ENCODE peak calls at places on chromosomes 16 and 17, in seven cellular contexts. One of them, this sample, is unnamed.

GRCh38 chr17:11467639-11468038 is 130.6 kb upstream of the DNAH9 start:
- DNase-seq in neural progenitor cell: no peak
- DNase-seq in hepatic stellate cell: no peak
- DNase-seq in CD4-positive, alpha-beta memory T cell: no peak
- DNase-seq in activated T-helper 1 cell treated with Interleukin-2 at 50 U/mL for 16 hours: no peak
- DNase-seq in C1 segment of cervical spinal cord: no peak
- DNase-seq in NCI-H2081: no peak
- DNase-seq in this sample: no peak

GRCh38 chr16:56732832-56733231 is 2.9 kb downstream of the NUP93 start:
- DNase-seq in hepatic stellate cell: no peak
- DNase-seq in neural progenitor cell: no peak
- DNase-seq in C1 segment of cervical spinal cord: no peak
- DNase-seq in NCI-H2081: no peak
- DNase-seq in activated T-helper 1 cell treated with Interleukin-2 at 50 U/mL for 16 hours: no peak
- DNase-seq in CD4-positive, alpha-beta memory T cell: no peak
- DNase-seq in this sample: no peak

GRCh38 chr16:4052801-4053662 is 63.2 kb downstream of the ADCY9 start:
- DNase-seq in hepatic stellate cell: peak
- DNase-seq in CD4-positive, alpha-beta memory T cell: no peak
- DNase-seq in NCI-H2081: peak
- DNase-seq in C1 segment of cervical spinal cord: peak
- DNase-seq in activated T-helper 1 cell treated with Interleukin-2 at 50 U/mL for 16 hours: no peak
- DNase-seq in neural progenitor cell: no peak
- DNase-seq in this sample: no peak

GRCh38 chr16:84107921-84108320 is 8.8 kb downstream of the MBTPS1 start:
- DNase-seq in activated T-helper 1 cell treated with Interleukin-2 at 50 U/mL for 16 hours: no peak
- DNase-seq in hepatic stellate cell: no peak
- DNase-seq in CD4-positive, alpha-beta memory T cell: no peak
- DNase-seq in C1 segment of cervical spinal cord: no peak
- DNase-seq in neural progenitor cell: no peak
- DNase-seq in NCI-H2081: no peak
- DNase-seq in this sample: no peak

GRCh38 chr17:80124351-80124981 is 22.5 kb downstream of the EIF4A3 start:
- DNase-seq in CD4-positive, alpha-beta memory T cell: no peak
- DNase-seq in C1 segment of cervical spinal cord: no peak
- DNase-seq in activated T-helper 1 cell treated with Interleukin-2 at 50 U/mL for 16 hours: no peak
- DNase-seq in NCI-H2081: no peak
- DNase-seq in hepatic stellate cell: peak
- DNase-seq in neural progenitor cell: peak
- DNase-seq in this sample: peak

GRCh38 chr17:6408271-6408670 is 26.6 kb downstream of the AIPL1 start:
- DNase-seq in hepatic stellate cell: no peak
- DNase-seq in C1 segment of cervical spinal cord: no peak
- DNase-seq in CD4-positive, alpha-beta memory T cell: no peak
- DNase-seq in NCI-H2081: no peak
- DNase-seq in neural progenitor cell: peak
- DNase-seq in activated T-helper 1 cell treated with Interleukin-2 at 50 U/mL for 16 hours: no peak
- DNase-seq in this sample: no peak

GRCh38 chr17:50647187-50647586 is 12.5 kb downstream of the ABCC3 start:
- DNase-seq in hepatic stellate cell: no peak
- DNase-seq in NCI-H2081: no peak
- DNase-seq in activated T-helper 1 cell treated with Interleukin-2 at 50 U/mL for 16 hours: no peak
- DNase-seq in neural progenitor cell: no peak
- DNase-seq in CD4-positive, alpha-beta memory T cell: no peak
- DNase-seq in C1 segment of cervical spinal cord: no peak
- DNase-seq in this sample: no peak

GRCh38 chr17:164536-165235 is 16.8 kb downstream of the DOC2B start:
- DNase-seq in hepatic stellate cell: peak
- DNase-seq in neural progenitor cell: peak
- DNase-seq in CD4-positive, alpha-beta memory T cell: peak
- DNase-seq in NCI-H2081: peak
- DNase-seq in C1 segment of cervical spinal cord: no peak
- DNase-seq in activated T-helper 1 cell treated with Interleukin-2 at 50 U/mL for 16 hours: no peak
- DNase-seq in this sample: no peak

GRCh38 chr17:76727745-76728456 is 1.3 kb downstream of the METTL23 start:
- DNase-seq in activated T-helper 1 cell treated with Interleukin-2 at 50 U/mL for 16 hours: no peak
- DNase-seq in CD4-positive, alpha-beta memory T cell: peak
- DNase-seq in C1 segment of cervical spinal cord: no peak
- DNase-seq in NCI-H2081: no peak
- DNase-seq in hepatic stellate cell: peak
- DNase-seq in neural progenitor cell: no peak
- DNase-seq in this sample: no peak

GRCh38 chr16:58513874-58514273 is 1.4 kb upstream of the SETD6 start:
- DNase-seq in neural progenitor cell: no peak
- DNase-seq in CD4-positive, alpha-beta memory T cell: no peak
- DNase-seq in NCI-H2081: no peak
- DNase-seq in hepatic stellate cell: no peak
- DNase-seq in activated T-helper 1 cell treated with Interleukin-2 at 50 U/mL for 16 hours: no peak
- DNase-seq in C1 segment of cervical spinal cord: no peak
- DNase-seq in this sample: no peak

GRCh38 chr16:845349-845740 is 44.8 kb upstream of the GNG13 start:
- DNase-seq in CD4-positive, alpha-beta memory T cell: no peak
- DNase-seq in hepatic stellate cell: no peak
- DNase-seq in neural progenitor cell: no peak
- DNase-seq in NCI-H2081: no peak
- DNase-seq in C1 segment of cervical spinal cord: no peak
- DNase-seq in activated T-helper 1 cell treated with Interleukin-2 at 50 U/mL for 16 hours: no peak
- DNase-seq in this sample: no peak

GRCh38 chr17:28313841-28314240 is 5.2 kb upstream of the TMEM97 start:
- DNase-seq in C1 segment of cervical spinal cord: no peak
- DNase-seq in NCI-H2081: no peak
- DNase-seq in neural progenitor cell: no peak
- DNase-seq in CD4-positive, alpha-beta memory T cell: no peak
- DNase-seq in activated T-helper 1 cell treated with Interleukin-2 at 50 U/mL for 16 hours: no peak
- DNase-seq in hepatic stellate cell: no peak
- DNase-seq in this sample: no peak

GRCh38 chr16:47036201-47036600 is 62.7 kb upstream of the DNAJA2 start:
- DNase-seq in activated T-helper 1 cell treated with Interleukin-2 at 50 U/mL for 16 hours: no peak
- DNase-seq in hepatic stellate cell: no peak
- DNase-seq in NCI-H2081: no peak
- DNase-seq in C1 segment of cervical spinal cord: no peak
- DNase-seq in neural progenitor cell: no peak
- DNase-seq in CD4-positive, alpha-beta memory T cell: no peak
- DNase-seq in this sample: no peak

GRCh38 chr17:2703181-2703580 is 8.4 kb downstream of the CLUH start:
- DNase-seq in C1 segment of cervical spinal cord: no peak
- DNase-seq in activated T-helper 1 cell treated with Interleukin-2 at 50 U/mL for 16 hours: no peak
- DNase-seq in hepatic stellate cell: no peak
- DNase-seq in NCI-H2081: no peak
- DNase-seq in CD4-positive, alpha-beta memory T cell: no peak
- DNase-seq in neural progenitor cell: no peak
- DNase-seq in this sample: no peak

GRCh38 chr16:81293909-81294802 is 20.6 kb upstream of the GAN start:
- DNase-seq in CD4-positive, alpha-beta memory T cell: no peak
- DNase-seq in C1 segment of cervical spinal cord: no peak
- DNase-seq in activated T-helper 1 cell treated with Interleukin-2 at 50 U/mL for 16 hours: no peak
- DNase-seq in NCI-H2081: no peak
- DNase-seq in neural progenitor cell: no peak
- DNase-seq in hepatic stellate cell: peak
- DNase-seq in this sample: no peak

GRCh38 chr17:72643575-72644216 is 448.8 kb downstream of the SLC39A11 start:
- DNase-seq in CD4-positive, alpha-beta memory T cell: no peak
- DNase-seq in NCI-H2081: no peak
- DNase-seq in hepatic stellate cell: no peak
- DNase-seq in neural progenitor cell: no peak
- DNase-seq in C1 segment of cervical spinal cord: no peak
- DNase-seq in activated T-helper 1 cell treated with Interleukin-2 at 50 U/mL for 16 hours: no peak
- DNase-seq in this sample: no peak

GRCh38 chr16:61024180-61024900 is 1011.9 kb downstream of the CDH8 start:
- DNase-seq in hepatic stellate cell: no peak
- DNase-seq in activated T-helper 1 cell treated with Interleukin-2 at 50 U/mL for 16 hours: no peak
- DNase-seq in C1 segment of cervical spinal cord: no peak
- DNase-seq in NCI-H2081: no peak
- DNase-seq in neural progenitor cell: peak
- DNase-seq in CD4-positive, alpha-beta memory T cell: no peak
- DNase-seq in this sample: no peak

GRCh38 chr16:30079480-30079879 is 3.7 kb downstream of the PPP4C start:
- DNase-seq in activated T-helper 1 cell treated with Interleukin-2 at 50 U/mL for 16 hours: no peak
- DNase-seq in neural progenitor cell: no peak
- DNase-seq in CD4-positive, alpha-beta memory T cell: no peak
- DNase-seq in NCI-H2081: no peak
- DNase-seq in hepatic stellate cell: no peak
- DNase-seq in C1 segment of cervical spinal cord: no peak
- DNase-seq in this sample: no peak

GRCh38 chr16:53281859-53282258 is 152.4 kb upstream of the RBL2 start:
- DNase-seq in NCI-H2081: no peak
- DNase-seq in neural progenitor cell: no peak
- DNase-seq in activated T-helper 1 cell treated with Interleukin-2 at 50 U/mL for 16 hours: no peak
- DNase-seq in CD4-positive, alpha-beta memory T cell: no peak
- DNase-seq in C1 segment of cervical spinal cord: no peak
- DNase-seq in hepatic stellate cell: no peak
- DNase-seq in this sample: no peak

GRCh38 chr17:30372755-30373154 is 6.0 kb upstream of the CPD start:
- DNase-seq in neural progenitor cell: no peak
- DNase-seq in C1 segment of cervical spinal cord: no peak
- DNase-seq in CD4-positive, alpha-beta memory T cell: no peak
- DNase-seq in NCI-H2081: no peak
- DNase-seq in hepatic stellate cell: no peak
- DNase-seq in activated T-helper 1 cell treated with Interleukin-2 at 50 U/mL for 16 hours: no peak
- DNase-seq in this sample: peak

GRCh38 chr17:57713140-57713539 is 32.0 kb downstream of the CCDC182 start:
- DNase-seq in CD4-positive, alpha-beta memory T cell: no peak
- DNase-seq in C1 segment of cervical spinal cord: no peak
- DNase-seq in NCI-H2081: no peak
- DNase-seq in hepatic stellate cell: no peak
- DNase-seq in neural progenitor cell: no peak
- DNase-seq in activated T-helper 1 cell treated with Interleukin-2 at 50 U/mL for 16 hours: no peak
- DNase-seq in this sample: no peak

GRCh38 chr17:28468781-28469180 is 4.7 kb upstream of the SLC13A2 start:
- DNase-seq in NCI-H2081: no peak
- DNase-seq in neural progenitor cell: no peak
- DNase-seq in CD4-positive, alpha-beta memory T cell: no peak
- DNase-seq in hepatic stellate cell: no peak
- DNase-seq in C1 segment of cervical spinal cord: no peak
- DNase-seq in activated T-helper 1 cell treated with Interleukin-2 at 50 U/mL for 16 hours: no peak
- DNase-seq in this sample: no peak

GRCh38 chr16:84175351-84176081 is 11.3 kb downstream of the TAF1C start:
- DNase-seq in neural progenitor cell: peak
- DNase-seq in hepatic stellate cell: no peak
- DNase-seq in C1 segment of cervical spinal cord: peak
- DNase-seq in NCI-H2081: peak
- DNase-seq in CD4-positive, alpha-beta memory T cell: peak
- DNase-seq in activated T-helper 1 cell treated with Interleukin-2 at 50 U/mL for 16 hours: no peak
- DNase-seq in this sample: no peak

GRCh38 chr16:13060932-13061331 is 159.5 kb downstream of the SHISA9 start:
- DNase-seq in C1 segment of cervical spinal cord: no peak
- DNase-seq in activated T-helper 1 cell treated with Interleukin-2 at 50 U/mL for 16 hours: no peak
- DNase-seq in CD4-positive, alpha-beta memory T cell: no peak
- DNase-seq in neural progenitor cell: no peak
- DNase-seq in NCI-H2081: no peak
- DNase-seq in hepatic stellate cell: no peak
- DNase-seq in this sample: no peak

GRCh38 chr17:79160980-79161621 is 86.5 kb downstream of the ENGASE start:
- DNase-seq in neural progenitor cell: no peak
- DNase-seq in CD4-positive, alpha-beta memory T cell: peak
- DNase-seq in C1 segment of cervical spinal cord: no peak
- DNase-seq in hepatic stellate cell: no peak
- DNase-seq in NCI-H2081: no peak
- DNase-seq in activated T-helper 1 cell treated with Interleukin-2 at 50 U/mL for 16 hours: no peak
- DNase-seq in this sample: no peak

GRCh38 chr17:42744283-42744805 is 496 bp downstream of the EZH1 start:
- DNase-seq in C1 segment of cervical spinal cord: no peak
- DNase-seq in NCI-H2081: no peak
- DNase-seq in activated T-helper 1 cell treated with Interleukin-2 at 50 U/mL for 16 hours: no peak
- DNase-seq in neural progenitor cell: no peak
- DNase-seq in hepatic stellate cell: peak
- DNase-seq in CD4-positive, alpha-beta memory T cell: no peak
- DNase-seq in this sample: peak

GRCh38 chr17:57459286-57459915 is 203.1 kb downstream of the MSI2 start:
- DNase-seq in C1 segment of cervical spinal cord: no peak
- DNase-seq in CD4-positive, alpha-beta memory T cell: no peak
- DNase-seq in activated T-helper 1 cell treated with Interleukin-2 at 50 U/mL for 16 hours: no peak
- DNase-seq in neural progenitor cell: no peak
- DNase-seq in hepatic stellate cell: no peak
- DNase-seq in NCI-H2081: no peak
- DNase-seq in this sample: no peak

GRCh38 chr16:48574148-48574547 is 35.8 kb downstream of the N4BP1 start:
- DNase-seq in CD4-positive, alpha-beta memory T cell: no peak
- DNase-seq in activated T-helper 1 cell treated with Interleukin-2 at 50 U/mL for 16 hours: no peak
- DNase-seq in hepatic stellate cell: no peak
- DNase-seq in neural progenitor cell: no peak
- DNase-seq in C1 segment of cervical spinal cord: no peak
- DNase-seq in NCI-H2081: no peak
- DNase-seq in this sample: no peak

GRCh38 chr17:13584701-13585080 is 17.0 kb downstream of the HS3ST3A1 start:
- DNase-seq in neural progenitor cell: no peak
- DNase-seq in C1 segment of cervical spinal cord: no peak
- DNase-seq in CD4-positive, alpha-beta memory T cell: no peak
- DNase-seq in activated T-helper 1 cell treated with Interleukin-2 at 50 U/mL for 16 hours: no peak
- DNase-seq in hepatic stellate cell: no peak
- DNase-seq in NCI-H2081: no peak
- DNase-seq in this sample: no peak

GRCh38 chr16:85851034-85851780 is 47.8 kb upstream of the IRF8 start:
- DNase-seq in CD4-positive, alpha-beta memory T cell: no peak
- DNase-seq in neural progenitor cell: no peak
- DNase-seq in hepatic stellate cell: no peak
- DNase-seq in activated T-helper 1 cell treated with Interleukin-2 at 50 U/mL for 16 hours: no peak
- DNase-seq in NCI-H2081: no peak
- DNase-seq in C1 segment of cervical spinal cord: no peak
- DNase-seq in this sample: no peak

GRCh38 chr16:55035037-55035436 is 104.4 kb downstream of the IRX5 start:
- DNase-seq in CD4-positive, alpha-beta memory T cell: no peak
- DNase-seq in hepatic stellate cell: no peak
- DNase-seq in NCI-H2081: peak
- DNase-seq in C1 segment of cervical spinal cord: no peak
- DNase-seq in activated T-helper 1 cell treated with Interleukin-2 at 50 U/mL for 16 hours: no peak
- DNase-seq in neural progenitor cell: peak
- DNase-seq in this sample: no peak

GRCh38 chr17:83198366-83199341 is 119.2 kb downstream of the METRNL start:
- DNase-seq in hepatic stellate cell: no peak
- DNase-seq in neural progenitor cell: no peak
- DNase-seq in NCI-H2081: no peak
- DNase-seq in CD4-positive, alpha-beta memory T cell: no peak
- DNase-seq in C1 segment of cervical spinal cord: no peak
- DNase-seq in activated T-helper 1 cell treated with Interleukin-2 at 50 U/mL for 16 hours: no peak
- DNase-seq in this sample: no peak

GRCh38 chr16:24668481-24669001 is 60.9 kb upstream of the TNRC6A start:
- DNase-seq in CD4-positive, alpha-beta memory T cell: no peak
- DNase-seq in NCI-H2081: no peak
- DNase-seq in activated T-helper 1 cell treated with Interleukin-2 at 50 U/mL for 16 hours: no peak
- DNase-seq in hepatic stellate cell: no peak
- DNase-seq in C1 segment of cervical spinal cord: no peak
- DNase-seq in neural progenitor cell: no peak
- DNase-seq in this sample: peak

GRCh38 chr16:16890964-16891363 is 512.0 kb downstream of the NPIPA7 start:
- DNase-seq in activated T-helper 1 cell treated with Interleukin-2 at 50 U/mL for 16 hours: no peak
- DNase-seq in hepatic stellate cell: no peak
- DNase-seq in CD4-positive, alpha-beta memory T cell: no peak
- DNase-seq in NCI-H2081: no peak
- DNase-seq in neural progenitor cell: no peak
- DNase-seq in C1 segment of cervical spinal cord: no peak
- DNase-seq in this sample: no peak

GRCh38 chr17:31130286-31131224 is 35.8 kb downstream of the NF1 start:
- DNase-seq in NCI-H2081: no peak
- DNase-seq in C1 segment of cervical spinal cord: no peak
- DNase-seq in neural progenitor cell: peak
- DNase-seq in activated T-helper 1 cell treated with Interleukin-2 at 50 U/mL for 16 hours: no peak
- DNase-seq in CD4-positive, alpha-beta memory T cell: no peak
- DNase-seq in hepatic stellate cell: no peak
- DNase-seq in this sample: no peak

GRCh38 chr17:38353084-38353604 is 1.5 kb downstream of the SOCS7 start:
- DNase-seq in activated T-helper 1 cell treated with Interleukin-2 at 50 U/mL for 16 hours: no peak
- DNase-seq in neural progenitor cell: no peak
- DNase-seq in hepatic stellate cell: no peak
- DNase-seq in NCI-H2081: no peak
- DNase-seq in CD4-positive, alpha-beta memory T cell: no peak
- DNase-seq in C1 segment of cervical spinal cord: no peak
- DNase-seq in this sample: no peak

GRCh38 chr16:63530208-63530607 is 1494.0 kb upstream of the CDH8 start:
- DNase-seq in CD4-positive, alpha-beta memory T cell: no peak
- DNase-seq in NCI-H2081: no peak
- DNase-seq in hepatic stellate cell: no peak
- DNase-seq in neural progenitor cell: peak
- DNase-seq in C1 segment of cervical spinal cord: no peak
- DNase-seq in activated T-helper 1 cell treated with Interleukin-2 at 50 U/mL for 16 hours: no peak
- DNase-seq in this sample: no peak

GRCh38 chr17:39151680-39152058 is 232 bp upstream of the PLXDC1 start:
- DNase-seq in NCI-H2081: no peak
- DNase-seq in neural progenitor cell: no peak
- DNase-seq in activated T-helper 1 cell treated with Interleukin-2 at 50 U/mL for 16 hours: no peak
- DNase-seq in hepatic stellate cell: no peak
- DNase-seq in C1 segment of cervical spinal cord: no peak
- DNase-seq in CD4-positive, alpha-beta memory T cell: no peak
- DNase-seq in this sample: no peak

This sample was measured in kidney epithelial cell.